ENCODE peak calls at places on chromosomes 1 and 21, in four cellular contexts. L is K562, U is H1, P is HepG2. E is an unnamed sample.

GRCh38 chr1:205438213-205439158 is 16.6 kb upstream of the LEMD1 start:
- DNase-seq in L (peak; percentile 75), U (no peak), P (peak; percentile 58), E (peak; percentile 60)

GRCh38 chr1:198657550-198658064 is 18.8 kb downstream of the PTPRC start:
- DNase-seq in L (no peak), U (no peak), P (no peak), E (peak; percentile 61)

GRCh38 chr21:44368711-44369446 is 15.5 kb downstream of the TRPM2 start:
- DNase-seq in L (no peak), U (no peak), P (no peak), E (peak; percentile 21)

GRCh38 chr1:106700151-106700550 is 356.3 kb upstream of the PRMT6 start:
- DNase-seq in L (no peak), U (no peak), P (no peak), E (no peak)

GRCh38 chr21:39318091-39318959 is 4.9 kb upstream of the BRWD1 start:
- DNase-seq in L (no peak), U (no peak), P (no peak), E (no peak)

GRCh38 chr1:46526013-46526688 is 25.3 kb downstream of the KNCN start:
- DNase-seq in L (no peak), U (no peak), P (no peak), E (no peak)

GRCh38 chr1:182054698-182055326 is 6.7 kb downstream of the ZNF648 start:
- DNase-seq in L (peak; percentile 50), U (no peak), P (peak; percentile 39), E (peak; percentile 17)

GRCh38 chr1:113899101-113899500 is 5.5 kb downstream of the AP4B1 start:
- DNase-seq in L (no peak), U (no peak), P (no peak), E (no peak)

GRCh38 chr1:5105744-5106143 is 451.3 kb downstream of the AJAP1 start:
- DNase-seq in L (no peak), U (no peak), P (no peak), E (no peak)

GRCh38 chr1:59730302-59730701 is 84.4 kb upstream of the HOOK1 start:
- DNase-seq in L (no peak), U (no peak), P (no peak), E (no peak)

GRCh38 chr1:154851392-154852177 is 18.5 kb downstream of the KCNN3 start:
- DNase-seq in L (peak; percentile 45), U (no peak), P (no peak), E (no peak)

GRCh38 chr21:27146268-27146667 is 179.4 kb upstream of the ADAMTS5 start:
- DNase-seq in L (no peak), U (no peak), P (no peak), E (no peak)

GRCh38 chr1:237220243-237220642 is 178.3 kb downstream of the RYR2 start:
- DNase-seq in L (no peak), U (no peak), P (no peak), E (no peak)

GRCh38 chr1:24558902-24559791 is 3.3 kb downstream of the NCMAP start:
- DNase-seq in L (no peak), U (no peak), P (peak; percentile 89), E (peak; percentile 55)

GRCh38 chr21:14353712-14354111 is 29.2 kb downstream of the HSPA13 start:
- DNase-seq in L (no peak), U (no peak), P (no peak), E (no peak)

GRCh38 chr21:14356771-14357170 is 26.2 kb downstream of the HSPA13 start:
- DNase-seq in L (no peak), U (no peak), P (no peak), E (no peak)

GRCh38 chr21:14361958-14362357 is 21.0 kb downstream of the HSPA13 start:
- DNase-seq in L (no peak), U (no peak), P (no peak), E (no peak)

DNA sequence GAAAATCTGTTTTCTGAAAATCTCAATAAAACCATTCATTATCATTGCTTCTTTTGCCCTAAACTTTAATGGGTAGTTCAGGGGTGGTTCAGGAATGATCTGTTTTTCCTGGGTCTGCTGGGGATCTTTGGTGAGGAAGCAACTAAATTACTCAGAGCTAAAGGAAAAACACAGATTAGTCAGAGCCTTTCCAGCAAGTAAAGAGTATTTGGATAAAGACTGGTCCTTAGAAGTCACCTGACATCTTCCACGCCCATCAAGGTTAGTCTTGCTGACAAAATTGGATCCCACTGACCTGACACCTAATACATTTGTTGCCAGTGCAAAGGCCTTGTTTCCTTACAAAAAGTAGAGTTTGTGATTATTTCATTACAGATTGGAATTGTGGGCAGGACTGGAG is 24.2 kb downstream of the HSPA13 start:
- DNase-seq in L (no peak), U (no peak), P (no peak), E (no peak)
- TF ChIP-seq MAX in L (no peak), U (no peak), P (no peak), E (no peak)

DNA sequence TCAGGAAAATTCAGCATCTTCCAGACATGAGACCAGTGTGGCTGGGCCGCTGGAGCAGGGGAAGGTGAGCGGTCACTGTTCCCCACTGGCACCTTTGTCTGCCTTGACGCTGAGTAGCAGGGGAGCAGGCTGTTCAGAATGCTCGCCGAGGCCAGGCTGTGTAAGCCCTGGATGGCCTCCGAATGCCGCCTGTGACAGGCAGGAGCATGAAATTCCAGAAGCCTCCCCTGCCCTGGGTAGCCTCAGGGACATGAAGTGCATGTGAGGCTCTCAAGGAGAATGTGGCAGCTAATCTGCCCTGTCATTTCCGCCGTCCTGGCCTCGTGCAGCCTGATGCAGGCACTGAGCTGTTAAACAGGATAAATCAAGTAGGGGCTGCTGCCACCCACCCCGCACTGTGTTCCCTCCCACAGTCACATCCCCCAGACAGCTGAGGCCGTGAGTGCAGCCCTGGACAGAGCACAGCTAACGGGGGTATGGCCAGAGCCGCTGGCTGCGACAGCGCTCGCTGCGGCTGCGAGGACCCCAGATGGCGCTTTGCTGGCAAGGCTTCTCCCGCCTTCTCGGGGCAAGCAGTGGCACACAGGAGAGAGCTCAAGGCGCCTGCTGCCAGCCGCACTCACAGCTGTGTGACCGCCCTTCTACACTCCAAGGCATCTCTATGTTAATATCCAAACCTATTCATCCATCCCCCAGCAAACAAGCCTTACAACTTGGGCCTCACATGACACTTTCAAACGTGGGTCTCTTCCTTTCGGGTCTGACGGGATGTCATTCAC is 105.0 kb upstream of the COL6A1 start:
- DNase-seq in L (no peak), U (no peak), P (no peak), E (no peak)
- H3K4me2 ChIP-seq in L (no peak overlapping the region), U (no peak overlapping the region), P (no peak overlapping the region), E (no peak overlapping the region)

GRCh38 chr1:167715653-167716302 is 6.0 kb upstream of the MPZL1 start:
- DNase-seq in L (no peak), U (no peak), P (no peak), E (no peak)
- TF ChIP-seq MAFK in L (no peak), U (no peak), P (no peak), E (no peak)

DNA sequence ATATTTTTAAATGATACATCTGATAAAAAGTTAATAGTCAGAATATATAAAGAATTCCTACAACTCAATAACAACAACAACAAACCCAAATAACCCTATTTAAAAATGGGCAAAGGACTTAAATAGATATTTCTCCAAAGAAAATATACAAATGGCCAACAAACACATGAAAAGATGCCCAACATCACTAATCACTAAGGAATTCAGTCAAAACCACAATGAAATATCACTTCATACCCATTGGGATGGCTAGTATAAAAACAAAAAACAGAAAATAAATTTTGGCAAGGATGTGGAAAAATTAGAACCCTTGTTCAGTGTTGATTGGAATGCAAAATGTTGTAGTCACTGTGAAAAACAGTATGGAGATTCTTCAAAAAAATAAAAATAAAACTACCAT is 184.8 kb upstream of the RAB4A start:
- DNase-seq in L (no peak), U (no peak), P (no peak), E (no peak)
- TF ChIP-seq MAX in L (no peak), U (no peak), P (no peak), E (no peak)

DNA sequence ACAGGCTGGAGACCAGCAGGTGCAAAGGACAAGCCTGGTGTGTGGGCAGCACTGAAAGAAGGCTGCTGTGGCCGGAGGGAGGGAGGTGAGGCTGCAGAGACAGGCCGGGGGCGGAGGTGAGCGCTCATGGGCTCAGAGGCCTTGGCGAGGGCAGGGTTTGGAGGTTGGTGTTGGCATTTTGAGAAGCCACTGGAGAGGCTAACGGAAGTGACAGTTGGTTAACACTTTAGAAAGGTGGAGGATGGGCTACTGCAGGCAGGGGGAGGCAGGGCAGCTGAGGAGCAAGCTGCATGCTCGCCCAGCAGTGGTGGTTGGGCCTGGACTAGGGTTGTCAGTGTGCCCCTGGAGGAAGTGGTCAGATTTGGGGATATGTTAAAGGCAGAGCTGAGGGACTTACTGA is 37.5 kb downstream of the QSOX1 start:
- DNase-seq in L (no peak), U (no peak), P (no peak), E (no peak)
- H3K4me2 ChIP-seq in L (no peak overlapping the region), U (no peak overlapping the region), P (no peak overlapping the region), E (no peak overlapping the region)

GRCh38 chr1:183932412-183932811 is 105.1 kb downstream of the COLGALT2 start:
- DNase-seq in L (no peak), U (no peak), P (no peak), E (no peak)
- TF ChIP-seq MAFK in L (no peak), U (no peak), P (no peak), E (no peak)

GRCh38 chr1:40668769-40669525 is 3.5 kb upstream of the RIMS3 start:
- DNase-seq in L (peak; percentile 79), U (peak; percentile 63), P (peak; percentile 44), E (peak; percentile 65)
- TF ChIP-seq MAX in L (no peak), U (peak; percentile 38), P (no peak), E (no peak)

DNA sequence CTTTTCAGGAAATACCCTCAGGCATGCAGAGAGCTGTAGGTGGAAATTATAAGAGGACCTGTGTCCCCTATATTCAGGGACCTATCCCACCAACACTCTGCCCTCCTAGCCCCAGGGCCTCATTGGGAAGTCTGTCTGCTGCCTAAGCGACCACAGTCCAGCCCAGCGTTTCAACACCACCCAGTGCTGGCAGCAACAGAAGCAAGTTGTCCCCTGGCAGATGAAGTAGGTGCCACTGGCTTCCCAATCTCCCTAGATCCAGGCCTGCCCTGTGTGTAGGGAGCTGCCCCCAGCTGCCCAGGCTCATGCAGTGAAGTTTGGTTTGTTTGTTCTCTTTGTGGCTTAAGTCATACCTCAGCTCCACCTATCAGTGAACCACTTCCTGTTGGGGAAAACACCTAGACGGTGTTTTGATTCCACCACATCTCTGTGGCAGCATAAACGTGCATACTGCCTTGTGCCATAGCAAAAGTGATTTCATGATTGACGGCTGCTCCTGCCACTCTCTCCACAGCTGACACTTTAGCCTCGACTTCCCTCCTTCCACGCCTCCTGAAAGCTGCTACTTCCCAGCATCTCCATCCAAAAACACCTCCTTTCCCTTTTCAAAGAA is 8.1 kb upstream of the LEFTY1 start:
- DNase-seq in L (peak; percentile 57), U (no peak), P (peak; percentile 68), E (peak; percentile 52)
- H3K4me2 ChIP-seq in L (peak overlapping the region; percentile 25), U (no peak overlapping the region), P (peak overlapping the region; percentile 75), E (peak overlapping the region; percentile 3)

GRCh38 chr1:10287023-10287645 is 76.8 kb downstream of the KIF1B start:
- DNase-seq in L (no peak), U (no peak), P (no peak), E (no peak)

GRCh38 chr1:10288059-10288615 is 77.8 kb downstream of the KIF1B start:
- DNase-seq in L (no peak), U (no peak), P (no peak), E (no peak)

GRCh38 chr1:10295471-10296085 is 85.2 kb downstream of the KIF1B start:
- DNase-seq in L (no peak), U (no peak), P (no peak), E (no peak)

GRCh38 chr1:10291705-10292104 is 81.3 kb downstream of the KIF1B start:
- DNase-seq in L (no peak), U (no peak), P (no peak), E (no peak)

GRCh38 chr1:10292188-10292587 is 81.8 kb downstream of the KIF1B start:
- DNase-seq in L (no peak), U (no peak), P (no peak), E (no peak)
- TF ChIP-seq MAFK in L (no peak), U (no peak), P (no peak), E (no peak)

GRCh38 chr1:161069201-161069685 is 448 bp downstream of the ARHGAP30 start:
- DNase-seq in L (no peak), U (no peak), P (no peak), E (no peak)
- TF ChIP-seq MAX in L (no peak), U (no peak), P (no peak), E (no peak)